ENCODE peak calls at places on chromosomes 12 and 14, in seven cellular contexts. G is NCI-H526; W is NCI-H1092 treated with DMSO at 0.1 percent for 48 hours; K is iPS DF 6.9; D is activated CD4-positive, alpha-beta T cell treated with anti-CD3 and anti-CD28 coated beads for 24 hours; S is smooth muscle cell of the brain vasculature; H is HTR-8/SVneo. J is an unnamed sample.

GRCh38 chr12:10634427-10634826 is 21.0 kb upstream of the MAGOHB start:
- DNase-seq in W (no peak), H (peak), G (no peak), D (no peak), K (no peak), S (no peak), J (no peak)

GRCh38 chr12:120625557-120626419 is 14.6 kb upstream of the CABP1 start:
- DNase-seq in K (no peak), D (no peak), S (no peak), G (no peak), H (no peak), W (no peak), J (peak)

GRCh38 chr12:1791104-1791927 is 29.0 kb upstream of the LRTM2 start:
- DNase-seq in G (no peak), K (no peak), H (peak), W (peak), D (peak), S (no peak), J (peak)

GRCh38 chr14:76644875-76645518 is 116.3 kb upstream of the VASH1 start:
- DNase-seq in G (peak), S (no peak), W (peak), D (no peak), K (peak), H (peak), J (peak)

GRCh38 chr12:66066071-66066928 is 64.2 kb downstream of the LLPH start:
- DNase-seq in D (no peak), G (peak), K (no peak), W (no peak), S (peak), H (no peak), J (peak)

GRCh38 chr14:51014625-51015024 is 70.3 kb upstream of the PYGL start:
- DNase-seq in D (no peak), G (no peak), K (no peak), H (no peak), W (no peak), S (no peak), J (no peak)

GRCh38 chr12:50581226-50582184 is 76.7 kb downstream of the DIP2B start:
- DNase-seq in D (no peak), S (no peak), W (no peak), G (no peak), H (no peak), K (no peak), J (no peak)

GRCh38 chr14:29528889-29529288 is 398.8 kb downstream of the PRKD1 start:
- DNase-seq in S (no peak), K (no peak), G (no peak), H (no peak), D (no peak), W (peak), J (no peak)

GRCh38 chr12:19771858-19772257 is 332.6 kb downstream of the AEBP2 start:
- DNase-seq in G (no peak), S (no peak), H (no peak), W (no peak), K (no peak), D (no peak), J (no peak)

GRCh38 chr14:91164676-91165075 is 50.8 kb downstream of the DGLUCY start:
- DNase-seq in S (no peak), W (no peak), G (no peak), D (no peak), H (no peak), K (no peak), J (no peak)

GRCh38 chr12:45726594-45727300 is 2.8 kb upstream of the ARID2 start:
- DNase-seq in S (no peak), G (peak), H (peak), W (peak), D (peak), K (no peak), J (peak)

GRCh38 chr14:86243158-86243557 is 713.2 kb downstream of the FLRT2 start:
- DNase-seq in K (no peak), G (no peak), W (no peak), H (no peak), S (no peak), D (no peak), J (no peak)

GRCh38 chr12:97493729-97494128 is 31.1 kb downstream of the RMST start:
- DNase-seq in K (no peak), S (no peak), G (no peak), H (no peak), D (no peak), W (no peak), J (no peak)

GRCh38 chr14:80959448-80960006 is 4.1 kb downstream of the TSHR start:
- DNase-seq in K (no peak), H (no peak), W (peak), S (no peak), G (no peak), D (no peak), J (no peak)

GRCh38 chr14:53327716-53328115 is 174.6 kb upstream of the DDHD1 start:
- DNase-seq in G (no peak), D (no peak), H (no peak), K (no peak), S (no peak), W (no peak), J (no peak)

GRCh38 chr12:58425481-58426392 is 484.4 kb downstream of the ATP23 start:
- DNase-seq in D (no peak), H (peak), G (no peak), S (peak), W (no peak), K (no peak), J (no peak)

GRCh38 chr14:81221579-81222102 is 882 bp upstream of the GTF2A1 start:
- DNase-seq in S (no peak), D (no peak), H (no peak), W (no peak), K (no peak), G (no peak), J (no peak)

GRCh38 chr14:21711360-21711961 is 37.8 kb upstream of the OR4E1 start:
- DNase-seq in K (peak), W (peak), H (peak), D (no peak), G (peak), S (peak), J (peak)

GRCh38 chr12:83389237-83389996 is 702.7 kb downstream of the TMTC2 start:
- DNase-seq in S (no peak), D (no peak), W (no peak), G (no peak), H (no peak), K (peak), J (peak)

GRCh38 chr14:95365401-95365800 is 45.7 kb upstream of the CLMN start:
- DNase-seq in S (no peak), D (no peak), K (no peak), H (no peak), G (no peak), W (no peak), J (no peak)

GRCh38 chr14:93319958-93320357 is 12.9 kb downstream of the BTBD7 start:
- DNase-seq in K (no peak), G (no peak), S (no peak), W (no peak), D (no peak), H (no peak), J (no peak)

GRCh38 chr14:81401420-81402122 is 1.4 kb upstream of the STON2 start:
- DNase-seq in W (no peak), G (no peak), K (no peak), S (no peak), H (peak), D (no peak), J (no peak)

GRCh38 chr12:107594995-107595394 is 90.6 kb upstream of the PWP1 start:
- DNase-seq in G (no peak), D (no peak), S (no peak), H (no peak), K (no peak), W (no peak), J (no peak)

GRCh38 chr12:93657076-93657475 is 20.1 kb upstream of the CRADD start:
- DNase-seq in D (no peak), K (no peak), S (no peak), W (no peak), G (no peak), H (no peak), J (no peak)

GRCh38 chr12:90652280-90652679 is 302.7 kb downstream of the CCER1 start:
- DNase-seq in K (peak), G (no peak), S (no peak), H (no peak), W (no peak), D (no peak), J (no peak)

GRCh38 chr14:25843761-25844470 is 753.9 kb downstream of the NOVA1 start:
- DNase-seq in G (no peak), H (no peak), W (no peak), K (no peak), S (no peak), D (no peak), J (no peak)

GRCh38 chr14:48973136-48973535 is 613.0 kb downstream of the RPS29 start:
- DNase-seq in G (no peak), H (no peak), S (no peak), W (no peak), K (no peak), D (no peak), J (no peak)

GRCh38 chr12:52053570-52054209 is 2.4 kb downstream of the NR4A1 start:
- DNase-seq in G (no peak), D (no peak), S (no peak), H (no peak), W (no peak), K (no peak), J (no peak)

GRCh38 chr12:131162113-131162512 is 208.4 kb downstream of the ADGRD1 start:
- DNase-seq in G (no peak), W (no peak), D (no peak), S (no peak), K (no peak), H (no peak), J (no peak)

GRCh38 chr14:53190938-53191337 is 37.8 kb upstream of the DDHD1 start:
- DNase-seq in K (no peak), W (no peak), D (peak), G (no peak), S (no peak), H (no peak), J (no peak)

GRCh38 chr12:124294686-124295315 is at the start of gene RFLNA:
- DNase-seq in W (peak), G (no peak), D (no peak), K (no peak), S (no peak), H (no peak), J (peak)

GRCh38 chr12:31897791-31898503 is 61.3 kb upstream of the RESF1 start:
- DNase-seq in H (peak), D (no peak), W (no peak), S (no peak), K (peak), G (no peak), J (peak)

GRCh38 chr14:82047777-82048470 is 514.3 kb upstream of the SEL1L start:
- DNase-seq in W (no peak), G (no peak), S (no peak), D (no peak), H (no peak), K (no peak), J (no peak)